ENCODE peak calls at places on chromosome 14, in five cellular contexts. T is cardiac muscle cell, Y is endothelial cell, L is WERI-Rb-1, A is A549. B is an unnamed sample.

GRCh38 chr14:104586832-104587620 is 7.5 kb downstream of the C14orf180 start:
- DNase-seq in T (no peak), Y (no peak), L (no peak), A (no peak), B (no peak)

GRCh38 chr14:53265025-53265424 is 111.9 kb upstream of the DDHD1 start:
- DNase-seq in T (no peak), Y (no peak), L (no peak), A (peak), B (no peak)

GRCh38 chr14:50091240-50091914 is 25.0 kb downstream of the VCPKMT start:
- DNase-seq in T (no peak), Y (no peak), L (no peak), A (no peak), B (no peak)

GRCh38 chr14:59583755-59584154 is 7.1 kb upstream of the CCDC175 start:
- DNase-seq in T (peak), Y (no peak), L (no peak), A (peak), B (no peak)

GRCh38 chr14:53331247-53331646 is 178.1 kb upstream of the DDHD1 start:
- DNase-seq in T (no peak), Y (no peak), L (no peak), A (no peak), B (no peak)

GRCh38 chr14:65336191-65336591 is 76.3 kb upstream of the FUT8 start:
- DNase-seq in T (no peak), Y (no peak), L (no peak), A (no peak), B (no peak)

GRCh38 chr14:55807059-55807499 is 227.1 kb downstream of the KTN1 start:
- DNase-seq in T (peak), Y (no peak), L (no peak), A (peak), B (no peak)

GRCh38 chr14:76770521-76771431 is 9.5 kb downstream of the VASH1 start:
- DNase-seq in T (no peak), Y (no peak), L (no peak), A (no peak), B (no peak)

GRCh38 chr14:99381688-99382060 is 99.0 kb downstream of the SETD3 start:
- DNase-seq in T (no peak), Y (no peak), L (no peak), A (no peak), B (no peak)

GRCh38 chr14:104855532-104856090 is 9.5 kb upstream of the CEP170B start:
- DNase-seq in T (no peak), Y (no peak), L (no peak), A (no peak), B (no peak)

GRCh38 chr14:21300892-21301291 is 21.0 kb downstream of the RPGRIP1 start:
- DNase-seq in T (peak), Y (peak), L (no peak), A (no peak), B (peak)

GRCh38 chr14:56487090-56487667 is 92.4 kb upstream of the TMEM260 start:
- DNase-seq in T (no peak), Y (no peak), L (no peak), A (peak), B (no peak)

GRCh38 chr14:101194356-101195308 is 291.1 kb upstream of the RTL1 start:
- DNase-seq in T (no peak), Y (no peak), L (no peak), A (no peak), B (no peak)

GRCh38 chr14:77186911-77187648 is 5.5 kb downstream of the TMEM63C start:
- DNase-seq in T (peak), Y (no peak), L (peak), A (peak), B (no peak)

GRCh38 chr14:104526723-104527645 is 52.6 kb upstream of the C14orf180 start:
- DNase-seq in T (no peak), Y (no peak), L (no peak), A (no peak), B (no peak)

GRCh38 chr14:101827286-101827685 is 65.8 kb downstream of the PPP2R5C start:
- DNase-seq in T (no peak), Y (no peak), L (no peak), A (no peak), B (peak)

GRCh38 chr14:75369506-75369905 is 58.3 kb upstream of the JDP2 start:
- DNase-seq in T (no peak), Y (no peak), L (no peak), A (no peak), B (no peak)

GRCh38 chr14:64464695-64465094 is 604 bp upstream of the AKAP5 start:
- DNase-seq in T (no peak), Y (no peak), L (peak), A (no peak), B (no peak)

GRCh38 chr14:75430526-75430925 is 2.7 kb downstream of the JDP2 start:
- DNase-seq in T (no peak), Y (no peak), L (no peak), A (no peak), B (no peak)

GRCh38 chr14:75121559-75121958 is 5.3 kb downstream of the NEK9 start:
- DNase-seq in T (no peak), Y (no peak), L (no peak), A (no peak), B (no peak)

GRCh38 chr14:103517626-103518415 is 4.8 kb downstream of the CKB start:
- DNase-seq in T (no peak), Y (no peak), L (no peak), A (no peak), B (no peak)

GRCh38 chr14:90547968-90548367 is 151.1 kb downstream of the CALM1 start:
- DNase-seq in T (no peak), Y (no peak), L (no peak), A (no peak), B (no peak)

GRCh38 chr14:105180598-105181528 is at the start of gene NUDT14:
- DNase-seq in T (peak), Y (peak), L (peak), A (peak), B (peak)

GRCh38 chr14:76942288-76942778 is 86.2 kb downstream of the IRF2BPL start:
- DNase-seq in T (no peak), Y (no peak), L (no peak), A (no peak), B (no peak)

GRCh38 chr14:103629503-103630121 is 601 bp downstream of the KLC1 start:
- DNase-seq in T (peak), Y (peak), L (peak), A (no peak), B (peak)

GRCh38 chr14:103735815-103736545 is 20.4 kb downstream of the ZFYVE21 start:
- DNase-seq in T (no peak), Y (no peak), L (peak), A (no peak), B (no peak)

DNA sequence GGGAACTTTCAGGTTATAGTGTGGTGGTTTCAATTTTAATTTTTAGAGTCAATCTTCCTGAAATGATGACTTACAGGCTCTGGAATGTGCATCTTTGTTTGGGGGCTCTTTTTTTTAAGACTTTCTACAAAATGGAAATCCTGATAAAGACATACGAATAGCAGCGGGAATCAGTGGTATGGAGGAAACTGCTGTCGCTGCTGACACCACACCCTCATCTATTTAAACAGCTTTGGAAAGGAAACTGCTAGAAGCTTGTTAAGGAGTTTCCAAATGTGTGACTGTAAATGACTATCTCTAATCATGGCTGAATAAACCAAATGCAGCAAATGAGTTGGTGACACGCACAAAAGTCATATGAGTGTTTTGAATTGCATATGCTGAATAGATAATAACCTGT is 188.4 kb downstream of the EGLN3 start:
- DNase-seq in T (no peak), Y (no peak), L (no peak), A (no peak), B (no peak)
- TF ChIP-seq CTCF in T (no peak), Y (no peak), L (no peak), A (no peak), B (no peak)

GRCh38 chr14:91714805-91715204 is 17.1 kb downstream of the CATSPERB start:
- DNase-seq in T (no peak), Y (no peak), L (no peak), A (no peak), B (no peak)
- TF ChIP-seq CTCF in T (no peak), Y (no peak), L (no peak), A (no peak), B (no peak)

DNA sequence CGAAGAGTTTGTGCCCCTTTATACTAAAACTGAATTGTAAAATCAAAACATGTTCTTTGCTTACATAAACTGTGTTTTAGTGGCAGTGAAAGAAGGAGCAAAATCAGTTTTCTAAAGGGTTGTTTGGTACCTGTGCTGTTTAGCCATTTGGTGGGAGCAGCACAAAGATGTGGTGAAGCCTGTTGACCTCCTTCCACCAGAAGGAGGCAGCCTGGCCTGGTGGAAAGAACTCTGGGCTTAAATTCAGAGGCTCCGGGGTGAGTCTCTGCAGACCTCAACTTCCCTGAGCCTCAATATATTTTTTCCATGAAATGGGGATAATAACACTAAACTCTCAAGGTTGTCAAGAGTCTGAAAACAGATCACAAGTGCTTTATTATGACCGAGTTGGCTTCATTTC is 502.5 kb downstream of the VRK1 start:
- DNase-seq in T (peak), Y (no peak), L (no peak), A (no peak), B (peak)
- TF ChIP-seq CTCF in T (no peak), Y (no peak), L (peak), A (no peak), B (peak)

GRCh38 chr14:48582938-48583337 is 907.5 kb upstream of the MDGA2 start:
- DNase-seq in T (no peak), Y (no peak), L (no peak), A (no peak), B (no peak)

GRCh38 chr14:48575772-48576171 is 900.4 kb upstream of the MDGA2 start:
- DNase-seq in T (no peak), Y (no peak), L (peak), A (no peak), B (no peak)

GRCh38 chr14:48586099-48586498 is 910.7 kb upstream of the MDGA2 start:
- DNase-seq in T (no peak), Y (no peak), L (no peak), A (no peak), B (no peak)

GRCh38 chr14:48584031-48584430 is 908.6 kb upstream of the MDGA2 start:
- DNase-seq in T (no peak), Y (no peak), L (no peak), A (no peak), B (no peak)

DNA sequence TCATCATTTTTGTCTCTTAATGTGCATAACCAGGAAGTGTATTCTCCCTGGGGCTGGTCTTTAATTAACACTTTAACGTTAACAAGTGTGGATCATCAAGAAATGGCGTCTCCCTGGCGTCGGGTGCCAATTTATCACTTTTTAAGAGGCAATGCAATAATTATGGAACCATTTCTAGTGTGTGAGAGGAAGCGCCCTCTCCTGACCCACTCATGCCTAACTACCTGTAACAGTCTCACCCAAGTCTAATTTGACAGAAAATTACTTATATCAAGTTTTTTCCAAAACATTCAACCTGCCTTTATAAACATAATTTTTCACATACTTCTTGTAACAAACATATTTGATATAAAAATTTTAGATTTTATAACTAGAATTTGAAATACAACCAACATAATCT is 905.3 kb upstream of the MDGA2 start:
- DNase-seq in T (no peak), Y (no peak), L (no peak), A (no peak), B (no peak)
- TF ChIP-seq CTCF in T (no peak), Y (no peak), L (no peak), A (no peak), B (no peak)

DNA sequence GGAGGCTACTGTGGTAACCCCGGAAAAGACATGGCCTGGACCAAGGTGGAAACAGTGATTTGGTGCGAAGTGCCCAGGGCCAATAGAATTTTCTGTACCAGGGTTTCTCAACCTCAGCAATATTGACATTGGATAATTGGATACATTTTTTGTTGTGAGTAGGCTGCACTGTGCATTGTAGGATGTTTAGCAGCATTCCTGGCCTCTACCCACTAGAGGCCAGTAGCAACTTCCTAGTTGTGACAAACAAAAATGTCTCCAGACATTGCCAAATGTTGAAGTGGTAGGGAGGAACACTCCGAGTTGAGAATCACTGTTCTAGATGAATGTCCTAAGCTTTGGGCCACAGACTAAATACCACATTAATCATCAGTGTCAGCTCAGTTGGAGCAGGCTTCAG is 6.2 kb upstream of the CGRRF1 start:
- DNase-seq in T (peak), Y (no peak), L (peak), A (peak), B (no peak)
- TF ChIP-seq CTCF in T (peak), Y (no peak), L (peak), A (peak), B (peak)

DNA sequence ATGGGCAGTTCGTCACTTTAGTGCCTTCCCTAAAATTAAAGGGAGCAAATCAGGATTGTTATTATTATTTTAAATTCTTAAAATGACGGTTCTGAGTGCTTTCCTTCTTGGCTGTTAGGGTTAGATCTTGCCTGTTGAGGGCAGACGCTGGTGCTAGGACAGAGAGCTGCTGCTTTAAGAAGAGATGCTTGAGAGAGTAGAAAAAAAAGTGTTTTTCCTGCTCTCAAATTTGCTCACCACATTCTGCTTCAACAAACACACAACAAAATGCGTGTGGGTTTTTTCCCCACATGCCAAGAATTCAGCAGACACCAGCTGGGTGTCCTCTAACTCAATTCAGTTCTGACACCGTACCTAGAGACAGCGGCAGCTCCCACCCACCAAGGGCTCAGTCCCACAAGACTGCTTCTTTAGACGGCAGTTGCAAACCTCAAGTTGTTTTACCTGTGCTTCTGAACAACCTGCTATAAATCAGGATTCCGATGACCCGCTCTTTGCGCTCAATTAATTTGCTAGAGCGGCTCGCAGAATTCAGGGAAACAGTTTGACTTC is 75.8 kb upstream of the RIN3 start:
- DNase-seq in T (no peak), Y (no peak), L (no peak), A (no peak), B (no peak)
- TF ChIP-seq CTCF in T (no peak), Y (no peak), L (no peak), A (no peak), B (no peak)

GRCh38 chr14:69580009-69580577 is 5.4 kb upstream of the CCDC177 start:
- DNase-seq in T (peak), Y (peak), L (peak), A (peak), B (peak)
- TF ChIP-seq CTCF in T (peak), Y (peak), L (peak), A (peak), B (peak)

B was measured in nephron progenitor cell.